ENCODE peak calls at places on chromosome 6, in six cellular contexts. H, B, D, X, R and L are unnamed samples.

GRCh38 chr6:163647624-163648023 is 233.1 kb downstream of the QKI start:
- DNase-seq in R (no peak), X (no peak), H (no peak), D (no peak), B (no peak), L (no peak)

GRCh38 chr6:30265594-30265993 is 52.4 kb upstream of the TRIM26 start:
- DNase-seq in B (no peak), D (no peak), X (no peak), H (no peak), R (no peak), L (no peak)

GRCh38 chr6:159760602-159761057 is 1.2 kb upstream of the ACAT2 start:
- DNase-seq in H (peak; percentile 93), X (peak; percentile 80), D (no peak), B (no peak), R (peak; percentile 78), L (peak; percentile 60)

GRCh38 chr6:66307490-66307889 is 600.5 kb upstream of the EYS start:
- DNase-seq in R (no peak), X (no peak), D (no peak), H (peak; percentile 7), B (no peak), L (no peak)

GRCh38 chr6:169934699-169935347 is 183.4 kb downstream of the ERMARD start:
- DNase-seq in D (no peak), B (peak; percentile 60), H (no peak), X (no peak), R (no peak), L (no peak)

GRCh38 chr6:36753671-36754485 is 56.3 kb downstream of the RAB44 start:
- DNase-seq in B (no peak), X (no peak), R (no peak), D (no peak), H (no peak), L (peak; percentile 50)

GRCh38 chr6:147903321-147903720 is 394.8 kb downstream of the SAMD5 start:
- DNase-seq in B (no peak), X (no peak), H (no peak), R (no peak), D (no peak), L (no peak)

GRCh38 chr6:157131250-157131649 is 192.1 kb downstream of the TMEM242 start:
- DNase-seq in B (no peak), X (no peak), H (no peak), R (no peak), D (no peak), L (no peak)

GRCh38 chr6:31811645-31812044 is 3.4 kb downstream of the HSPA1L start:
- DNase-seq in H (no peak), X (no peak), B (no peak), R (no peak), D (no peak), L (no peak)

GRCh38 chr6:87617405-87617804 is 27.5 kb downstream of the ORC3 start:
- DNase-seq in H (no peak), B (no peak), D (no peak), R (no peak), X (no peak), L (no peak)

GRCh38 chr6:131413191-131413830 is 159.7 kb upstream of the ARG1 start:
- DNase-seq in X (no peak), R (no peak), D (no peak), H (no peak), B (no peak), L (no peak)

GRCh38 chr6:3698021-3698420 is 53.5 kb downstream of the PXDC1 start:
- DNase-seq in B (no peak), H (no peak), R (peak; percentile 54), D (no peak), X (peak; percentile 60), L (no peak)

GRCh38 chr6:28981391-28981832 is 23.7 kb downstream of the ZNF311 start:
- DNase-seq in X (peak; percentile 80), R (peak; percentile 76), D (peak; percentile 67), H (peak; percentile 77), B (no peak), L (peak; percentile 62)

GRCh38 chr6:158029668-158030230 is 48.1 kb downstream of the SYNJ2 start:
- DNase-seq in X (no peak), D (no peak), B (peak; percentile 17), R (no peak), H (no peak), L (no peak)

GRCh38 chr6:98272061-98272460 is 562.3 kb upstream of the POU3F2 start:
- DNase-seq in R (no peak), B (no peak), D (no peak), X (no peak), H (no peak), L (no peak)

GRCh38 chr6:20946037-20946436 is 411.8 kb downstream of the CDKAL1 start:
- DNase-seq in X (peak; percentile 25), D (no peak), H (peak; percentile 46), R (peak; percentile 23), B (no peak), L (peak; percentile 4)

GRCh38 chr6:77136086-77136485 is 327.2 kb downstream of the HTR1B start:
- DNase-seq in D (no peak), H (no peak), B (no peak), R (no peak), X (no peak), L (no peak)

GRCh38 chr6:39496951-39497350 is 174.4 kb upstream of the KCNK16 start:
- DNase-seq in X (peak; percentile 81), R (peak; percentile 88), B (peak; percentile 85), D (no peak), H (no peak), L (no peak)

GRCh38 chr6:48109902-48110301 is 1.1 kb downstream of the PTCHD4 start:
- DNase-seq in D (no peak), X (no peak), H (no peak), B (no peak), R (no peak), L (no peak)

GRCh38 chr6:21494505-21494904 is 99.0 kb upstream of the SOX4 start:
- DNase-seq in D (no peak), R (no peak), H (peak; percentile 59), B (no peak), X (no peak), L (no peak)

GRCh38 chr6:45677381-45677992 is 299.8 kb upstream of the SUPT3H start:
- DNase-seq in R (peak; percentile 48), H (no peak), B (peak; percentile 77), X (peak; percentile 53), D (peak; percentile 47), L (no peak)

GRCh38 chr6:52724406-52725121 is 38.7 kb downstream of the GSTA2 start:
- DNase-seq in D (peak; percentile 44), R (peak; percentile 74), B (peak; percentile 79), H (peak; percentile 78), X (peak; percentile 73), L (peak; percentile 62)

GRCh38 chr6:142313284-142313683 is 11.5 kb downstream of the ADGRG6 start:
- DNase-seq in B (no peak), X (peak; percentile 70), D (no peak), H (no peak), R (peak; percentile 71), L (peak; percentile 85)

GRCh38 chr6:145071836-145072235 is 663.5 kb downstream of the EPM2A start:
- DNase-seq in X (peak; percentile 10), R (no peak), B (no peak), H (no peak), D (no peak), L (peak; percentile 86)

GRCh38 chr6:167858086-167858591 is 31.4 kb downstream of the AFDN start:
- DNase-seq in H (no peak), B (no peak), R (peak; percentile 76), D (no peak), X (peak; percentile 59), L (peak; percentile 47)

GRCh38 chr6:5025911-5026819 is 22.3 kb upstream of the RPP40 start:
- DNase-seq in X (peak; percentile 57), R (peak; percentile 61), B (peak; percentile 87), D (no peak), H (peak; percentile 84), L (peak; percentile 11)

GRCh38 chr6:169118346-169118830 is 135.3 kb downstream of the THBS2 start:
- DNase-seq in B (no peak), R (no peak), D (no peak), X (no peak), H (no peak), L (no peak)

GRCh38 chr6:40996591-40997247 is 42.3 kb downstream of the UNC5CL start:
- DNase-seq in R (peak; percentile 45), B (no peak), D (no peak), H (peak; percentile 45), X (peak; percentile 39), L (peak; percentile 7)

GRCh38 chr6:107646176-107646575 is 156.3 kb downstream of the SOBP start:
- DNase-seq in D (no peak), B (no peak), R (peak; percentile 70), H (no peak), X (peak; percentile 66), L (no peak)

DNA sequence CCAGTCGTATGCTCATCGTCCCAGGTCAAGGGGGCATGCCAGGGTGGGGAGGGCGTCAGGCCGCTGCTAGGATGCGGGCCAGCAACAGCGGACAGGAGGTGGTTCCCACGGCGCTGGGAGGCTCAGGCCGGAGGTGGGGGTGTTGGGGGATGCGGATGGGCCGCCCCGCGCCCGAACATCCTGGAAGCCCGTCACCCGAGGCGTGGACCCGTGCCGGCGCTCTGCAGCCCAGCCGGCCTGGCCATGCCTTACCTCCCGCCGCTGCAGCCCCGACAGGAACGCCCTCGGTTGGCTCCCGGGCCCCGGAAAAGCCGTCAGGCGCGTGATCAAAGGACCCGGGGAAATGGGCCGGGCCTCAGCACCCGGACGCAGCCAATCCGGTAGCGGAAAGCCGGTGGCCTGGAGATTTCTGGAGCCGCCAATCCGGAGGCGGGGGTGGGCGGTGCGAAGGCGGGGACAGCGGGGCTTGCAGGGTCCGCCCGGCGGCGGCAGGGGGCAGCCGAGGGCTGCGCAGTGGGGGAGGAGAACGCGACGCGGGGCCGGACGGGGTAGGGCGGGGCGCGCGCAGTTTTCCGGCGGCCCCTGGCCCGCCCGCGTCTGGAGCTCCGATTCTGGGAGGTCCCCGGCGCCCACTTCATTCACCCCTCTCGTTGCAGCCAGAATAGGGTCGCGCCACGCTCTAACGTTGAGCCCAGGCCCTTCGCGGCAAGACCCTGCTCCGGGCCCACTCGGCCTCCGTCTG is at the start of gene SMIM29:
- DNase-seq in R (peak; percentile 96), D (peak; percentile 96), H (peak; percentile 98), X (peak; percentile 95), B (peak; percentile 99), L (peak; percentile 92)
- TF ChIP-seq CTCF in R (peak; percentile 51), D (peak; percentile 83), H (peak; percentile 58), X (peak; percentile 50), B (peak; percentile 89), L (peak; percentile 94)

GRCh38 chr6:11163932-11164331 is 52.4 kb upstream of the ERVFRD-1 start:
- DNase-seq in D (no peak), X (no peak), H (no peak), R (no peak), B (no peak), L (no peak)
- TF ChIP-seq CTCF in D (no peak), X (no peak), H (no peak), R (no peak), B (no peak), L (no peak)

DNA sequence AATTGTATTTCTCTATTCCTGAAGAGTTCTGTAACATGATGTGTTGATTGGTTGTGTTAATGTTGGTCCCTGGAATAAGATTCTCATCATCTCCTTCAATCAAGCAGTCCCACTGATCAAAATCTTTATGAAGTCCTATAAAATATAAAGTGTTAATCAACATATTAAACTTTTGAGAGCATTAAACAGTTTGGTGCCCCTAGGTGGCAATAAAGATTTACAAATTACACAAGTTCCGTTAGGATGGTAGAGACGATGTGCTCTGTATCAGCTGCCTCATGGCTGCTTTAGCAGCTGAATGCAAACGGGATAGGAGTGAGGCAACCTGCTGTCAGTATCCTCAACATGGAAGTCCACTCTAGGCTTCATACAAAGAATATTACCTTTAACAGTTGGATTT is 16.9 kb downstream of the TDRD6 start:
- DNase-seq in X (peak; percentile 40), H (peak; percentile 48), R (peak; percentile 57), D (no peak), B (no peak), L (no peak)
- TF ChIP-seq CTCF in X (no peak), H (peak; percentile 28), R (no peak), D (no peak), B (no peak), L (no peak)

GRCh38 chr6:152874846-152875568 is 107.8 kb downstream of the FBXO5 start:
- DNase-seq in X (no peak), R (no peak), H (no peak), D (no peak), B (no peak), L (no peak)
- TF ChIP-seq CTCF in X (no peak), R (no peak), H (no peak), D (no peak), B (no peak), L (no peak)